ENCODE peak calls at places on chromosomes 5 and 9, in eight cellular contexts. One of them, this sample, is unnamed.

GRCh38 chr5:171342362-171343111 is 33.5 kb downstream of the TLX3 start:
- DNase-seq in dermis microvascular lymphatic vessel endothelial cell: peak; percentile 69
- DNase-seq in HCT116: peak; percentile 64
- DNase-seq in foreskin fibroblast: peak; percentile 78
- DNase-seq in brain microvascular endothelial cell: peak; percentile 65
- DNase-seq in NB4: peak; percentile 64
- DNase-seq in heart left ventricle: no peak
- DNase-seq in NCI-H345: peak; percentile 73
- DNase-seq in this sample: peak; percentile 45

GRCh38 chr9:135698767-135699166 is 514 bp downstream of the SOHLH1 start:
- DNase-seq in heart left ventricle: no peak
- DNase-seq in HCT116: no peak
- DNase-seq in NCI-H345: no peak
- DNase-seq in foreskin fibroblast: no peak
- DNase-seq in dermis microvascular lymphatic vessel endothelial cell: no peak
- DNase-seq in brain microvascular endothelial cell: no peak
- DNase-seq in NB4: no peak
- DNase-seq in this sample: no peak

GRCh38 chr5:21810737-21811316 is 1042.3 kb downstream of the CDH12 start:
- DNase-seq in foreskin fibroblast: no peak
- DNase-seq in brain microvascular endothelial cell: no peak
- DNase-seq in HCT116: no peak
- DNase-seq in dermis microvascular lymphatic vessel endothelial cell: no peak
- DNase-seq in NCI-H345: peak; percentile 21
- DNase-seq in heart left ventricle: no peak
- DNase-seq in NB4: peak; percentile 42
- DNase-seq in this sample: peak; percentile 50

GRCh38 chr9:122381206-122381950 is 10.6 kb downstream of the PTGS1 start:
- DNase-seq in HCT116: no peak
- DNase-seq in brain microvascular endothelial cell: no peak
- DNase-seq in NB4: no peak
- DNase-seq in NCI-H345: no peak
- DNase-seq in dermis microvascular lymphatic vessel endothelial cell: no peak
- DNase-seq in foreskin fibroblast: no peak
- DNase-seq in heart left ventricle: no peak
- DNase-seq in this sample: no peak

GRCh38 chr5:160129841-160130240 is 10.6 kb upstream of the PWWP2A start:
- DNase-seq in foreskin fibroblast: peak; percentile 16
- DNase-seq in brain microvascular endothelial cell: no peak
- DNase-seq in HCT116: no peak
- DNase-seq in dermis microvascular lymphatic vessel endothelial cell: no peak
- DNase-seq in heart left ventricle: no peak
- DNase-seq in NCI-H345: no peak
- DNase-seq in NB4: no peak
- DNase-seq in this sample: peak; percentile 9

GRCh38 chr5:88729476-88730182 is 153.4 kb downstream of the MEF2C start:
- DNase-seq in NB4: peak; percentile 68
- DNase-seq in HCT116: peak; percentile 75
- DNase-seq in heart left ventricle: peak; percentile 68
- DNase-seq in dermis microvascular lymphatic vessel endothelial cell: peak; percentile 82
- DNase-seq in foreskin fibroblast: peak; percentile 86
- DNase-seq in brain microvascular endothelial cell: peak; percentile 85
- DNase-seq in NCI-H345: peak; percentile 75
- DNase-seq in this sample: peak; percentile 67

GRCh38 chr5:118968925-118969375 is 19.4 kb downstream of the DTWD2 start:
- DNase-seq in heart left ventricle: peak; percentile 31
- DNase-seq in brain microvascular endothelial cell: peak; percentile 6
- DNase-seq in HCT116: no peak
- DNase-seq in foreskin fibroblast: no peak
- DNase-seq in dermis microvascular lymphatic vessel endothelial cell: no peak
- DNase-seq in NB4: no peak
- DNase-seq in NCI-H345: no peak
- DNase-seq in this sample: peak; percentile 3

GRCh38 chr5:56088967-56089829 is 94.4 kb upstream of the IL6ST start:
- DNase-seq in NB4: no peak
- DNase-seq in foreskin fibroblast: peak; percentile 81
- DNase-seq in heart left ventricle: no peak
- DNase-seq in HCT116: no peak
- DNase-seq in NCI-H345: no peak
- DNase-seq in brain microvascular endothelial cell: peak; percentile 56
- DNase-seq in dermis microvascular lymphatic vessel endothelial cell: no peak
- DNase-seq in this sample: peak; percentile 50

GRCh38 chr9:131260751-131261452 is 15.4 kb downstream of the FAM78A start:
- DNase-seq in foreskin fibroblast: no peak
- DNase-seq in dermis microvascular lymphatic vessel endothelial cell: no peak
- DNase-seq in HCT116: no peak
- DNase-seq in NCI-H345: no peak
- DNase-seq in NB4: no peak
- DNase-seq in heart left ventricle: peak; percentile 16
- DNase-seq in brain microvascular endothelial cell: no peak
- DNase-seq in this sample: no peak

GRCh38 chr9:2164268-2164667 is 149.1 kb downstream of the SMARCA2 start:
- DNase-seq in NCI-H345: no peak
- DNase-seq in NB4: no peak
- DNase-seq in brain microvascular endothelial cell: no peak
- DNase-seq in HCT116: no peak
- DNase-seq in dermis microvascular lymphatic vessel endothelial cell: no peak
- DNase-seq in foreskin fibroblast: no peak
- DNase-seq in heart left ventricle: no peak
- DNase-seq in this sample: no peak

GRCh38 chr9:32502996-32503395 is 23.0 kb downstream of the RIGI start:
- DNase-seq in foreskin fibroblast: no peak
- DNase-seq in HCT116: no peak
- DNase-seq in brain microvascular endothelial cell: peak; percentile 7
- DNase-seq in NCI-H345: no peak
- DNase-seq in NB4: no peak
- DNase-seq in heart left ventricle: no peak
- DNase-seq in dermis microvascular lymphatic vessel endothelial cell: no peak
- DNase-seq in this sample: no peak

GRCh38 chr9:30197954-30198353 is 2186.5 kb upstream of the ACO1 start:
- DNase-seq in dermis microvascular lymphatic vessel endothelial cell: peak; percentile 1
- DNase-seq in brain microvascular endothelial cell: no peak
- DNase-seq in heart left ventricle: no peak
- DNase-seq in HCT116: no peak
- DNase-seq in foreskin fibroblast: no peak
- DNase-seq in NB4: peak; percentile 37
- DNase-seq in NCI-H345: peak; percentile 34
- DNase-seq in this sample: no peak

GRCh38 chr5:68740204-68740910 is 353.5 kb upstream of the SLC30A5 start:
- DNase-seq in brain microvascular endothelial cell: no peak
- DNase-seq in HCT116: no peak
- DNase-seq in NB4: peak; percentile 11
- DNase-seq in dermis microvascular lymphatic vessel endothelial cell: no peak
- DNase-seq in foreskin fibroblast: no peak
- DNase-seq in NCI-H345: no peak
- DNase-seq in heart left ventricle: no peak
- DNase-seq in this sample: no peak

GRCh38 chr5:68315679-68316271 is 100.2 kb downstream of the PIK3R1 start:
- DNase-seq in brain microvascular endothelial cell: no peak
- DNase-seq in NCI-H345: no peak
- DNase-seq in foreskin fibroblast: no peak
- DNase-seq in NB4: no peak
- DNase-seq in heart left ventricle: no peak
- DNase-seq in HCT116: no peak
- DNase-seq in dermis microvascular lymphatic vessel endothelial cell: no peak
- DNase-seq in this sample: no peak

GRCh38 chr9:129414377-129415021 is 206.4 kb downstream of the C9orf50 start:
- DNase-seq in NB4: peak; percentile 40
- DNase-seq in foreskin fibroblast: peak; percentile 66
- DNase-seq in heart left ventricle: peak; percentile 43
- DNase-seq in dermis microvascular lymphatic vessel endothelial cell: no peak
- DNase-seq in brain microvascular endothelial cell: peak; percentile 19
- DNase-seq in HCT116: no peak
- DNase-seq in NCI-H345: no peak
- DNase-seq in this sample: peak; percentile 24

GRCh38 chr9:136526625-136527066 is 19.2 kb downstream of the NOTCH1 start:
- DNase-seq in dermis microvascular lymphatic vessel endothelial cell: no peak
- DNase-seq in brain microvascular endothelial cell: no peak
- DNase-seq in heart left ventricle: peak; percentile 47
- DNase-seq in foreskin fibroblast: no peak
- DNase-seq in NB4: no peak
- DNase-seq in NCI-H345: peak; percentile 71
- DNase-seq in HCT116: no peak
- DNase-seq in this sample: no peak

GRCh38 chr5:5182508-5183191 is 42.5 kb downstream of the ADAMTS16 start:
- DNase-seq in NCI-H345: no peak
- DNase-seq in heart left ventricle: no peak
- DNase-seq in dermis microvascular lymphatic vessel endothelial cell: no peak
- DNase-seq in brain microvascular endothelial cell: no peak
- DNase-seq in foreskin fibroblast: no peak
- DNase-seq in NB4: no peak
- DNase-seq in HCT116: no peak
- DNase-seq in this sample: no peak

GRCh38 chr5:31364881-31365636 is 166.8 kb downstream of the DROSHA start:
- DNase-seq in dermis microvascular lymphatic vessel endothelial cell: no peak
- DNase-seq in heart left ventricle: no peak
- DNase-seq in NCI-H345: no peak
- DNase-seq in brain microvascular endothelial cell: peak; percentile 68
- DNase-seq in HCT116: no peak
- DNase-seq in NB4: no peak
- DNase-seq in foreskin fibroblast: peak; percentile 77
- DNase-seq in this sample: peak; percentile 96

GRCh38 chr9:116152941-116153764 is 438 bp upstream of the PAPPA start:
- DNase-seq in HCT116: no peak
- DNase-seq in foreskin fibroblast: peak; percentile 89
- DNase-seq in brain microvascular endothelial cell: peak; percentile 85
- DNase-seq in heart left ventricle: no peak
- DNase-seq in NCI-H345: no peak
- DNase-seq in NB4: no peak
- DNase-seq in dermis microvascular lymphatic vessel endothelial cell: no peak
- DNase-seq in this sample: peak; percentile 72

GRCh38 chr5:43313854-43314457 is 744 bp upstream of the HMGCS1 start:
- DNase-seq in brain microvascular endothelial cell: no peak
- DNase-seq in NCI-H345: peak; percentile 75
- DNase-seq in heart left ventricle: peak; percentile 18
- DNase-seq in HCT116: no peak
- DNase-seq in NB4: no peak
- DNase-seq in dermis microvascular lymphatic vessel endothelial cell: no peak
- DNase-seq in foreskin fibroblast: no peak
- DNase-seq in this sample: no peak

GRCh38 chr5:35001842-35002241 is 45.9 kb downstream of the AGXT2 start:
- DNase-seq in brain microvascular endothelial cell: no peak
- DNase-seq in heart left ventricle: no peak
- DNase-seq in foreskin fibroblast: no peak
- DNase-seq in NB4: no peak
- DNase-seq in NCI-H345: no peak
- DNase-seq in HCT116: no peak
- DNase-seq in dermis microvascular lymphatic vessel endothelial cell: no peak
- DNase-seq in this sample: no peak

GRCh38 chr5:139341187-139341688 is 416 bp upstream of the PAIP2 start:
- DNase-seq in HCT116: no peak
- DNase-seq in NB4: no peak
- DNase-seq in NCI-H345: no peak
- DNase-seq in heart left ventricle: no peak
- DNase-seq in dermis microvascular lymphatic vessel endothelial cell: no peak
- DNase-seq in brain microvascular endothelial cell: no peak
- DNase-seq in foreskin fibroblast: no peak
- DNase-seq in this sample: no peak

GRCh38 chr5:119840175-119840574 is 210.8 kb downstream of the FAM170A start:
- DNase-seq in heart left ventricle: no peak
- DNase-seq in NB4: peak; percentile 10
- DNase-seq in NCI-H345: no peak
- DNase-seq in brain microvascular endothelial cell: no peak
- DNase-seq in HCT116: no peak
- DNase-seq in foreskin fibroblast: peak; percentile 14
- DNase-seq in dermis microvascular lymphatic vessel endothelial cell: no peak
- DNase-seq in this sample: no peak

GRCh38 chr5:180640765-180641565 is 8.4 kb downstream of the FLT4 start:
- DNase-seq in brain microvascular endothelial cell: no peak
- DNase-seq in heart left ventricle: peak; percentile 14
- DNase-seq in NB4: no peak
- DNase-seq in dermis microvascular lymphatic vessel endothelial cell: no peak
- DNase-seq in HCT116: no peak
- DNase-seq in NCI-H345: no peak
- DNase-seq in foreskin fibroblast: no peak
- DNase-seq in this sample: no peak

GRCh38 chr5:146283344-146283761 is 55.3 kb upstream of the POU4F3 start:
- DNase-seq in HCT116: peak; percentile 86
- DNase-seq in foreskin fibroblast: peak; percentile 81
- DNase-seq in dermis microvascular lymphatic vessel endothelial cell: no peak
- DNase-seq in NCI-H345: no peak
- DNase-seq in brain microvascular endothelial cell: peak; percentile 72
- DNase-seq in NB4: no peak
- DNase-seq in heart left ventricle: no peak
- DNase-seq in this sample: peak; percentile 92

GRCh38 chr9:14421291-14421690 is 107.3 kb upstream of the NFIB start:
- DNase-seq in dermis microvascular lymphatic vessel endothelial cell: no peak
- DNase-seq in NB4: no peak
- DNase-seq in heart left ventricle: no peak
- DNase-seq in HCT116: no peak
- DNase-seq in foreskin fibroblast: no peak
- DNase-seq in brain microvascular endothelial cell: no peak
- DNase-seq in NCI-H345: no peak
- DNase-seq in this sample: no peak

GRCh38 chr5:1659100-1660036 is 135.6 kb upstream of the LPCAT1 start:
- DNase-seq in dermis microvascular lymphatic vessel endothelial cell: no peak
- DNase-seq in foreskin fibroblast: no peak
- DNase-seq in NB4: no peak
- DNase-seq in NCI-H345: no peak
- DNase-seq in heart left ventricle: no peak
- DNase-seq in brain microvascular endothelial cell: no peak
- DNase-seq in HCT116: no peak
- DNase-seq in this sample: no peak

GRCh38 chr9:14051459-14051858 is 262.5 kb downstream of the NFIB start:
- DNase-seq in NCI-H345: no peak
- DNase-seq in foreskin fibroblast: peak; percentile 47
- DNase-seq in NB4: no peak
- DNase-seq in dermis microvascular lymphatic vessel endothelial cell: no peak
- DNase-seq in brain microvascular endothelial cell: no peak
- DNase-seq in HCT116: no peak
- DNase-seq in heart left ventricle: no peak
- DNase-seq in this sample: no peak

GRCh38 chr5:15717002-15717401 is 217.0 kb downstream of the FBXL7 start:
- DNase-seq in NB4: no peak
- DNase-seq in heart left ventricle: no peak
- DNase-seq in NCI-H345: no peak
- DNase-seq in dermis microvascular lymphatic vessel endothelial cell: no peak
- DNase-seq in HCT116: no peak
- DNase-seq in foreskin fibroblast: peak; percentile 54
- DNase-seq in brain microvascular endothelial cell: peak; percentile 24
- DNase-seq in this sample: peak; percentile 54